ENCODE peak calls at places on chromosomes 1 and 21, in seven cellular contexts. One of them, this sample, is unnamed.
A peak's percentile ranks its signal among the peaks of the same experiment; 100 is the strongest.

GRCh38 chr1:234918216-234918841 is 210.3 kb downstream of the TOMM20 start:
- DNase-seq in neuronal stem cell: peak; percentile 21
- DNase-seq in mesenchymal stem cell: no peak
- DNase-seq in H1: no peak
- DNase-seq in H9: no peak
- DNase-seq in IMR-90: no peak
- DNase-seq in mesendoderm: peak; percentile 28
- DNase-seq in this sample: no peak

GRCh38 chr21:36120304-36120902 is 14.5 kb upstream of the CBR3 start:
- DNase-seq in neuronal stem cell: no peak
- DNase-seq in mesenchymal stem cell: peak; percentile 52
- DNase-seq in H1: no peak
- DNase-seq in H9: no peak
- DNase-seq in IMR-90: peak; percentile 8
- DNase-seq in mesendoderm: no peak
- DNase-seq in this sample: peak; percentile 93

GRCh38 chr1:44884746-44885145 is 41.7 kb upstream of the PTCH2 start:
- DNase-seq in neuronal stem cell: no peak
- DNase-seq in mesenchymal stem cell: no peak
- DNase-seq in H1: no peak
- DNase-seq in H9: no peak
- DNase-seq in IMR-90: no peak
- DNase-seq in mesendoderm: no peak
- DNase-seq in this sample: no peak

GRCh38 chr1:228982637-228983036 is 247.4 kb downstream of the RHOU start:
- DNase-seq in neuronal stem cell: no peak
- DNase-seq in mesenchymal stem cell: no peak
- DNase-seq in H1: no peak
- DNase-seq in H9: peak; percentile 12
- DNase-seq in IMR-90: no peak
- DNase-seq in mesendoderm: no peak
- DNase-seq in this sample: peak; percentile 91

GRCh38 chr1:66371233-66372005 is 162.5 kb upstream of the SGIP1 start:
- DNase-seq in neuronal stem cell: no peak
- DNase-seq in mesenchymal stem cell: peak; percentile 82
- DNase-seq in H1: no peak
- DNase-seq in H9: no peak
- DNase-seq in IMR-90: peak; percentile 85
- DNase-seq in mesendoderm: peak; percentile 22
- DNase-seq in this sample: peak; percentile 90

GRCh38 chr1:182404764-182405163 is 4.3 kb upstream of the TEDDM1 start:
- DNase-seq in neuronal stem cell: no peak
- DNase-seq in mesenchymal stem cell: no peak
- DNase-seq in H1: no peak
- DNase-seq in H9: peak; percentile 33
- DNase-seq in IMR-90: no peak
- DNase-seq in mesendoderm: peak; percentile 29
- DNase-seq in this sample: no peak

GRCh38 chr1:232667094-232667780 is 37.3 kb upstream of the SIPA1L2 start:
- DNase-seq in neuronal stem cell: no peak
- DNase-seq in mesenchymal stem cell: no peak
- DNase-seq in H1: no peak
- DNase-seq in H9: no peak
- DNase-seq in IMR-90: no peak
- DNase-seq in mesendoderm: no peak
- DNase-seq in this sample: no peak

GRCh38 chr1:98700228-98700627 is 38.7 kb downstream of the SNX7 start:
- DNase-seq in neuronal stem cell: no peak
- DNase-seq in mesenchymal stem cell: no peak
- DNase-seq in H1: no peak
- DNase-seq in H9: no peak
- DNase-seq in IMR-90: peak; percentile 78
- DNase-seq in mesendoderm: no peak
- DNase-seq in this sample: no peak

GRCh38 chr1:6454856-6455751 is 10.9 kb downstream of the TNFRSF25 start:
- DNase-seq in neuronal stem cell: no peak
- DNase-seq in mesenchymal stem cell: no peak
- DNase-seq in H1: no peak
- DNase-seq in H9: peak; percentile 80
- DNase-seq in IMR-90: no peak
- DNase-seq in mesendoderm: peak; percentile 70
- DNase-seq in this sample: peak; percentile 34

GRCh38 chr1:53449026-53449425 is 10.2 kb upstream of the DMRTB1 start:
- DNase-seq in neuronal stem cell: no peak
- DNase-seq in mesenchymal stem cell: peak; percentile 64
- DNase-seq in H1: no peak
- DNase-seq in H9: no peak
- DNase-seq in IMR-90: peak; percentile 88
- DNase-seq in mesendoderm: peak; percentile 85
- DNase-seq in this sample: no peak

GRCh38 chr1:9823693-9823942 is 147 bp downstream of the CLSTN1 start:
- DNase-seq in neuronal stem cell: no peak
- DNase-seq in mesenchymal stem cell: no peak
- DNase-seq in H1: no peak
- DNase-seq in H9: no peak
- DNase-seq in IMR-90: no peak
- DNase-seq in mesendoderm: no peak
- DNase-seq in this sample: no peak

GRCh38 chr1:22143065-22143514 is at the start of gene WNT4:
- DNase-seq in neuronal stem cell: no peak
- DNase-seq in mesenchymal stem cell: no peak
- DNase-seq in H1: no peak
- DNase-seq in H9: peak; percentile 62
- DNase-seq in IMR-90: no peak
- DNase-seq in mesendoderm: peak; percentile 69
- DNase-seq in this sample: no peak

GRCh38 chr1:180981596-180982387 is 40.9 kb downstream of the STX6 start:
- DNase-seq in neuronal stem cell: no peak
- DNase-seq in mesenchymal stem cell: no peak
- DNase-seq in H1: no peak
- DNase-seq in H9: no peak
- DNase-seq in IMR-90: no peak
- DNase-seq in mesendoderm: peak; percentile 61
- DNase-seq in this sample: no peak

GRCh38 chr21:41143596-41144325 is 24.2 kb upstream of the BACE2 start:
- DNase-seq in neuronal stem cell: no peak
- DNase-seq in mesenchymal stem cell: no peak
- DNase-seq in H1: no peak
- DNase-seq in H9: no peak
- DNase-seq in IMR-90: no peak
- DNase-seq in mesendoderm: no peak
- DNase-seq in this sample: no peak

GRCh38 chr1:189597083-189597482 is 880.6 kb downstream of the BRINP3 start:
- DNase-seq in neuronal stem cell: no peak
- DNase-seq in mesenchymal stem cell: no peak
- DNase-seq in H1: no peak
- DNase-seq in H9: no peak
- DNase-seq in IMR-90: no peak
- DNase-seq in mesendoderm: no peak
- DNase-seq in this sample: no peak

GRCh38 chr1:169941982-169942830 is 48.5 kb upstream of the SCYL3 start:
- DNase-seq in neuronal stem cell: no peak
- DNase-seq in mesenchymal stem cell: peak; percentile 33
- DNase-seq in H1: no peak
- DNase-seq in H9: no peak
- DNase-seq in IMR-90: peak; percentile 46
- DNase-seq in mesendoderm: no peak
- DNase-seq in this sample: no peak

GRCh38 chr21:34782666-34783365 is 114.0 kb downstream of the CLIC6 start:
- DNase-seq in neuronal stem cell: no peak
- DNase-seq in mesenchymal stem cell: no peak
- DNase-seq in H1: no peak
- DNase-seq in H9: no peak
- DNase-seq in IMR-90: no peak
- DNase-seq in mesendoderm: peak; percentile 28
- DNase-seq in this sample: no peak

GRCh38 chr1:151146072-151146415 is 387 bp downstream of the SEMA6C start:
- DNase-seq in neuronal stem cell: no peak
- DNase-seq in mesenchymal stem cell: no peak
- DNase-seq in H1: no peak
- DNase-seq in H9: no peak
- DNase-seq in IMR-90: no peak
- DNase-seq in mesendoderm: no peak
- DNase-seq in this sample: no peak

DNA sequence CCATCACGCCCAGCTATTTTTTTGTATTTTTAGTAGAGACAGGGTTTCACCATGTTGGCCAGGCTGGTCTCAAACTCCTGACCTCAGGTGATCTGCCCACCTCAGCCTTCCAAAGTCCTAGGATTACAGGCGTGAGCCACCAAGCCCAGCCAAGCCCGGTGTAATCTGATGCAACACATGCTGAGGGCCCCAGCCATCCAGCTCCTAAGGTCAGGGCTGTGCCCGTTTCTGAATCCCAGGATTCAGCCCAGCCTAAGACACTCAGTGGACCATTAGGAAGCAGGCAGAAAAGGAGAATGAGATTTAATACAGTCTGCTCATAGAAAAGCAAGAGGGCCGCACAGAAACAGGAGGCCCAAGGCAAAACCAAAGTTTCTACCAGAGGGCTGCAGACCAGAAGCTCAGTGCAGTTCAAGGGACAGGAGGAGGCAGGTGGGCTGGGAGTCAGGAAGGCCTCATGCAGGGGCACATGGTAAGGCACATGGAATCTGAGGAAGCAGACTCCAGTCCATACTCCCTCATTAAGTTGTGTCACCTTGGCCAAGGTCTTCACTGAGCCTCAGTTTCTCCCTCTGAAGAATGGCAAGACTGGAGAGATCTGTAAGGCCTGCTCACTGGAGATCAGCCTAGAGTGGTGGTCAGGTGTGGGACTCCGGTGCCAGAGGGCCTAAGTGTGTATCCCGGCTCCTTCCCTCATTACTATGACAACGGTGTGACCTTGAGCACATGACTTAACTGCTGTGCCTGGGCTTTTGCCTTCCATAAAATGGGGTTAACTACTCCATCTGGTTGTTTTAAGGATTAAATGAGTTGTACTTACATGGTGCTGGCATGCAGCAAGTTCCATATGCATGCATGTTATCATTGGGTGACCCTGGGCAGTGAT is 2.4 kb upstream of the ADAM15 start:
- DNase-seq in neuronal stem cell: no peak
- DNase-seq in mesenchymal stem cell: no peak
- DNase-seq in H1: no peak
- DNase-seq in H9: no peak
- DNase-seq in IMR-90: no peak
- DNase-seq in mesendoderm: no peak
- DNase-seq in this sample: no peak
- H4K8ac ChIP-seq in neuronal stem cell: no peak overlapping the region
- H4K8ac ChIP-seq in mesenchymal stem cell: no peak overlapping the region
- H4K8ac ChIP-seq in H1: no peak overlapping the region
- H4K8ac ChIP-seq in H9: no peak overlapping the region
- H4K8ac ChIP-seq in IMR-90: no peak overlapping the region
- H4K8ac ChIP-seq in mesendoderm: no peak overlapping the region
- H4K8ac ChIP-seq in this sample: no peak overlapping the region

DNA sequence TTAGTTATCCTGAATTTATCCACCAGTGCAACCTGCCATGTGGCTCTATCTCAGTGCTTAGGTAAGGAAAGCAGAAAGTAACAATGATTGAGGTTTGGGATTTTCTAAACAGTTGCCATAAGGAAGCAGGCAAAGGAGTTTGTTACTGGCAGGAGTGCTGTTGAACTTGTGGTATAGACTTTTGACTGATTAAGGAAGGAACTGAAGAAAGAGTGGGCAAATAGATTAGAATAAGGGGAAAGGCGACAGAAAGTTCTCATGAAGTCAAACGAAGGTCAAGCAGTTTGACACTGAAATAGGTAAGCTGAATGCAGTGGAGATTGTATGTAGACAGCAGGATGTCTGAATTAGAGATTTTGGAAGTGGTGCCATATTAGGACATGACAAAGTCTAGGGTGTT is 24.2 kb upstream of the CR2 start:
- DNase-seq in neuronal stem cell: no peak
- DNase-seq in mesenchymal stem cell: no peak
- DNase-seq in H1: no peak
- DNase-seq in H9: no peak
- DNase-seq in IMR-90: no peak
- DNase-seq in mesendoderm: no peak
- DNase-seq in this sample: no peak
- H3K27ac ChIP-seq in neuronal stem cell: no peak overlapping the region
- H3K27ac ChIP-seq in mesenchymal stem cell: no peak overlapping the region
- H3K27ac ChIP-seq in H1: no peak overlapping the region
- H3K27ac ChIP-seq in H9: no peak overlapping the region
- H3K27ac ChIP-seq in IMR-90: no peak overlapping the region
- H3K27ac ChIP-seq in mesendoderm: no peak overlapping the region
- H3K27ac ChIP-seq in this sample: no peak overlapping the region

GRCh38 chr1:155099331-155099730 is 20.7 kb downstream of the EFNA3 start:
- DNase-seq in neuronal stem cell: no peak
- DNase-seq in mesenchymal stem cell: no peak
- DNase-seq in H1: no peak
- DNase-seq in H9: no peak
- DNase-seq in IMR-90: no peak
- DNase-seq in mesendoderm: no peak
- DNase-seq in this sample: no peak

GRCh38 chr1:155104605-155105534 is 22.8 kb upstream of the EFNA1 start:
- DNase-seq in neuronal stem cell: no peak
- DNase-seq in mesenchymal stem cell: no peak
- DNase-seq in H1: no peak
- DNase-seq in H9: no peak
- DNase-seq in IMR-90: no peak
- DNase-seq in mesendoderm: no peak
- DNase-seq in this sample: no peak

GRCh38 chr1:155105604-155106011 is 22.1 kb upstream of the EFNA1 start:
- DNase-seq in neuronal stem cell: no peak
- DNase-seq in mesenchymal stem cell: no peak
- DNase-seq in H1: no peak
- DNase-seq in H9: no peak
- DNase-seq in IMR-90: no peak
- DNase-seq in mesendoderm: no peak
- DNase-seq in this sample: peak; percentile 97

GRCh38 chr1:155106862-155107261 is 20.8 kb upstream of the EFNA1 start:
- DNase-seq in neuronal stem cell: no peak
- DNase-seq in mesenchymal stem cell: no peak
- DNase-seq in H1: no peak
- DNase-seq in H9: no peak
- DNase-seq in IMR-90: no peak
- DNase-seq in mesendoderm: no peak
- DNase-seq in this sample: no peak

DNA sequence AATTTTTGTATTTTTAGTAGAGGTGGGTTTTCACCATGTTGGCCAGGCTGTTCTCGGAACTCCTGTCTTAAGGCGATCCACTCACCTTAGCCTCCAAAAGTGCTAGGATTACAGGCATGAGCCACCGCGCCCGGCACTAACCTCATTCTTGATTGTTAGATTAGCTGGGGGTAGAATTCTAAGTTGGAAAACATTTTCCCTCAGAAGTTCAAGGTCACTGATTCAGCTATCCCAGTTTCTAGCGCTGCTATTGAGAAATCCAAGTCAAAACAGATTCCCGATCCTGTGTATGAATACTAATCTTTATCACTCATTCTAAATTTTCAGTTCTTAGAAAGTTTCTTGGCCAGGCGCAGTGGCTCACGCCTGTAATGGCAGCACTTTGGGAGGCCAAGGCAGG is 24.4 kb upstream of the EFNA1 start:
- DNase-seq in neuronal stem cell: no peak
- DNase-seq in mesenchymal stem cell: no peak
- DNase-seq in H1: no peak
- DNase-seq in H9: no peak
- DNase-seq in IMR-90: no peak
- DNase-seq in mesendoderm: no peak
- DNase-seq in this sample: peak; percentile 75
- H4K8ac ChIP-seq in neuronal stem cell: no peak overlapping the region
- H4K8ac ChIP-seq in mesenchymal stem cell: no peak overlapping the region
- H4K8ac ChIP-seq in H1: no peak overlapping the region
- H4K8ac ChIP-seq in H9: no peak overlapping the region
- H4K8ac ChIP-seq in IMR-90: no peak overlapping the region
- H4K8ac ChIP-seq in mesendoderm: no peak overlapping the region
- H4K8ac ChIP-seq in this sample: no peak overlapping the region

GRCh38 chr1:185570962-185571361 is 163.2 kb upstream of the HMCN1 start:
- DNase-seq in neuronal stem cell: no peak
- DNase-seq in mesenchymal stem cell: no peak
- DNase-seq in H1: no peak
- DNase-seq in H9: no peak
- DNase-seq in IMR-90: peak; percentile 26
- DNase-seq in mesendoderm: no peak
- DNase-seq in this sample: peak; percentile 52
- H3K27ac ChIP-seq in neuronal stem cell: no peak overlapping the region
- H3K27ac ChIP-seq in mesenchymal stem cell: peak overlapping the region; percentile 98
- H3K27ac ChIP-seq in H1: no peak overlapping the region
- H3K27ac ChIP-seq in H9: no peak overlapping the region
- H3K27ac ChIP-seq in IMR-90: no peak overlapping the region
- H3K27ac ChIP-seq in mesendoderm: no peak overlapping the region
- H3K27ac ChIP-seq in this sample: no peak overlapping the region

This sample was measured in trophoblast cell.